ENCODE peak calls at places on chromosomes 12 and 14, in nine cellular contexts. One of them, this sample, is unnamed.

GRCh38 chr14:102499401-102500189 is 10.0 kb downstream of the ANKRD9 start:
- DNase-seq in fibroblast of lung: no peak
- DNase-seq in HFF-Myc: no peak
- DNase-seq in neural progenitor cell: no peak
- DNase-seq in A549: no peak
- DNase-seq in fibroblast of the aortic adventitia: no peak
- DNase-seq in GM23338: no peak
- DNase-seq in cardiac fibroblast: no peak
- DNase-seq in Panc1: no peak
- DNase-seq in this sample: no peak

GRCh38 chr14:23727566-23728335 is 91.6 kb downstream of the DHRS2 start:
- DNase-seq in fibroblast of lung: peak
- DNase-seq in HFF-Myc: peak
- DNase-seq in neural progenitor cell: peak
- DNase-seq in A549: peak
- DNase-seq in fibroblast of the aortic adventitia: peak
- DNase-seq in GM23338: peak
- DNase-seq in cardiac fibroblast: peak
- DNase-seq in Panc1: no peak
- DNase-seq in this sample: no peak

GRCh38 chr14:24734917-24735500 is 101.0 kb upstream of the GZMB start:
- DNase-seq in fibroblast of lung: peak
- DNase-seq in HFF-Myc: peak
- DNase-seq in neural progenitor cell: peak
- DNase-seq in A549: peak
- DNase-seq in fibroblast of the aortic adventitia: peak
- DNase-seq in GM23338: peak
- DNase-seq in cardiac fibroblast: peak
- DNase-seq in Panc1: no peak
- DNase-seq in this sample: no peak

GRCh38 chr12:116332705-116333380 is 55.4 kb upstream of the MED13L start:
- DNase-seq in fibroblast of lung: no peak
- DNase-seq in HFF-Myc: no peak
- DNase-seq in neural progenitor cell: no peak
- DNase-seq in A549: no peak
- DNase-seq in fibroblast of the aortic adventitia: no peak
- DNase-seq in GM23338: no peak
- DNase-seq in cardiac fibroblast: no peak
- DNase-seq in Panc1: no peak
- DNase-seq in this sample: no peak

GRCh38 chr12:26789731-26790644 is 43.0 kb downstream of the ITPR2 start:
- DNase-seq in fibroblast of lung: peak
- DNase-seq in HFF-Myc: peak
- DNase-seq in neural progenitor cell: no peak
- DNase-seq in A549: no peak
- DNase-seq in fibroblast of the aortic adventitia: peak
- DNase-seq in GM23338: no peak
- DNase-seq in cardiac fibroblast: peak
- DNase-seq in Panc1: no peak
- DNase-seq in this sample: peak

GRCh38 chr12:62331306-62331705 is 71.1 kb downstream of the USP15 start:
- DNase-seq in fibroblast of lung: no peak
- DNase-seq in HFF-Myc: no peak
- DNase-seq in neural progenitor cell: no peak
- DNase-seq in A549: no peak
- DNase-seq in fibroblast of the aortic adventitia: no peak
- DNase-seq in GM23338: no peak
- DNase-seq in cardiac fibroblast: no peak
- DNase-seq in Panc1: no peak
- DNase-seq in this sample: no peak

GRCh38 chr14:104186575-104186974 is 48.2 kb downstream of the KIF26A start:
- DNase-seq in fibroblast of lung: no peak
- DNase-seq in HFF-Myc: no peak
- DNase-seq in neural progenitor cell: no peak
- DNase-seq in A549: no peak
- DNase-seq in fibroblast of the aortic adventitia: no peak
- DNase-seq in GM23338: no peak
- DNase-seq in cardiac fibroblast: no peak
- DNase-seq in Panc1: no peak
- DNase-seq in this sample: no peak

GRCh38 chr12:5034605-5035004 is 9.1 kb upstream of the KCNA5 start:
- DNase-seq in fibroblast of lung: no peak
- DNase-seq in HFF-Myc: no peak
- DNase-seq in neural progenitor cell: no peak
- DNase-seq in A549: no peak
- DNase-seq in fibroblast of the aortic adventitia: no peak
- DNase-seq in GM23338: no peak
- DNase-seq in cardiac fibroblast: no peak
- DNase-seq in Panc1: no peak
- DNase-seq in this sample: no peak

GRCh38 chr14:100528962-100529560 is 58.2 kb downstream of the BEGAIN start:
- DNase-seq in fibroblast of lung: no peak
- DNase-seq in HFF-Myc: no peak
- DNase-seq in neural progenitor cell: no peak
- DNase-seq in A549: no peak
- DNase-seq in fibroblast of the aortic adventitia: no peak
- DNase-seq in GM23338: no peak
- DNase-seq in cardiac fibroblast: no peak
- DNase-seq in Panc1: no peak
- DNase-seq in this sample: no peak

GRCh38 chr12:54572881-54573280 is 15.6 kb downstream of the PPP1R1A start:
- DNase-seq in fibroblast of lung: no peak
- DNase-seq in HFF-Myc: no peak
- DNase-seq in neural progenitor cell: no peak
- DNase-seq in A549: no peak
- DNase-seq in fibroblast of the aortic adventitia: no peak
- DNase-seq in GM23338: peak
- DNase-seq in cardiac fibroblast: no peak
- DNase-seq in Panc1: no peak
- DNase-seq in this sample: no peak

GRCh38 chr12:24380122-24380521 is 430.7 kb upstream of the SOX5 start:
- DNase-seq in fibroblast of lung: peak
- DNase-seq in HFF-Myc: no peak
- DNase-seq in neural progenitor cell: peak
- DNase-seq in A549: no peak
- DNase-seq in fibroblast of the aortic adventitia: no peak
- DNase-seq in GM23338: peak
- DNase-seq in cardiac fibroblast: peak
- DNase-seq in Panc1: no peak
- DNase-seq in this sample: no peak

GRCh38 chr12:109737111-109737510 is 23.5 kb downstream of the FAM222A start:
- DNase-seq in fibroblast of lung: no peak
- DNase-seq in HFF-Myc: no peak
- DNase-seq in neural progenitor cell: no peak
- DNase-seq in A549: no peak
- DNase-seq in fibroblast of the aortic adventitia: no peak
- DNase-seq in GM23338: no peak
- DNase-seq in cardiac fibroblast: no peak
- DNase-seq in Panc1: no peak
- DNase-seq in this sample: no peak

GRCh38 chr14:32076278-32077080 is 625 bp upstream of the ARHGAP5 start:
- DNase-seq in fibroblast of lung: peak
- DNase-seq in HFF-Myc: peak
- DNase-seq in neural progenitor cell: peak
- DNase-seq in A549: peak
- DNase-seq in fibroblast of the aortic adventitia: peak
- DNase-seq in GM23338: peak
- DNase-seq in cardiac fibroblast: peak
- DNase-seq in Panc1: peak
- DNase-seq in this sample: peak

GRCh38 chr12:68428724-68429580 is 96.8 kb upstream of the MDM1 start:
- DNase-seq in fibroblast of lung: no peak
- DNase-seq in HFF-Myc: no peak
- DNase-seq in neural progenitor cell: peak
- DNase-seq in A549: no peak
- DNase-seq in fibroblast of the aortic adventitia: peak
- DNase-seq in GM23338: no peak
- DNase-seq in cardiac fibroblast: peak
- DNase-seq in Panc1: no peak
- DNase-seq in this sample: no peak

GRCh38 chr14:105857816-105858675 is 331.7 kb downstream of the TMEM121 start:
- DNase-seq in fibroblast of lung: no peak
- DNase-seq in HFF-Myc: no peak
- DNase-seq in neural progenitor cell: no peak
- DNase-seq in A549: no peak
- DNase-seq in fibroblast of the aortic adventitia: no peak
- DNase-seq in GM23338: no peak
- DNase-seq in cardiac fibroblast: no peak
- DNase-seq in Panc1: no peak
- DNase-seq in this sample: no peak

GRCh38 chr14:57182760-57183503 is 85.8 kb downstream of the EXOC5 start:
- DNase-seq in fibroblast of lung: peak
- DNase-seq in HFF-Myc: no peak
- DNase-seq in neural progenitor cell: peak
- DNase-seq in A549: no peak
- DNase-seq in fibroblast of the aortic adventitia: peak
- DNase-seq in GM23338: peak
- DNase-seq in cardiac fibroblast: peak
- DNase-seq in Panc1: no peak
- DNase-seq in this sample: no peak
- TF ChIP-seq CTCF in fibroblast of lung: peak
- TF ChIP-seq CTCF in HFF-Myc: peak
- TF ChIP-seq CTCF in neural progenitor cell: peak
- TF ChIP-seq CTCF in A549: peak
- TF ChIP-seq CTCF in fibroblast of the aortic adventitia: peak
- TF ChIP-seq CTCF in GM23338: peak
- TF ChIP-seq CTCF in cardiac fibroblast: peak
- TF ChIP-seq CTCF in Panc1: peak
- TF ChIP-seq CTCF in this sample: peak

DNA sequence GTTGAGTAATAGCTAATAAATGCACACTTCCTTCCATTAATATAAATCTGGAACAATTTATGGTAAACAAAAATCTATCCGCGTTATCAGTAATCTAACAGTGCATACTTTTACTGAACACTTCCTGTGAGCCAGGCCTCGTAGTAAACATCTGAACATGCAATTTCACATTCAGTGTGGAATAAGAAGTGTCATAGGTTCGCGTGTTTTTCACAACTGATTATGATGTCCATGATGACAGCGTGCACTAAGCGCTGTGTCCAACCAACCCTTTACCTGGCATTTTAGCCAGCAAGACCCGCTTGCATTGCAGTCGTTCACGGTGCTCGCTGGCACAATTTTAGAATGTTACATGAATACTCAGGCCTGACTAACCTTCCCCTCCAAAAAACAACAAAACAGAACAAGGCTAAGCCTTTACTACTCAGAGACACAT is 2.1 kb downstream of the PNMA1 start:
- DNase-seq in fibroblast of lung: no peak
- DNase-seq in HFF-Myc: no peak
- DNase-seq in neural progenitor cell: no peak
- DNase-seq in A549: no peak
- DNase-seq in fibroblast of the aortic adventitia: peak
- DNase-seq in GM23338: no peak
- DNase-seq in cardiac fibroblast: peak
- DNase-seq in Panc1: no peak
- DNase-seq in this sample: no peak
- TF ChIP-seq CTCF in fibroblast of lung: no peak
- TF ChIP-seq CTCF in HFF-Myc: no peak
- TF ChIP-seq CTCF in neural progenitor cell: no peak
- TF ChIP-seq CTCF in A549: no peak
- TF ChIP-seq CTCF in fibroblast of the aortic adventitia: no peak
- TF ChIP-seq CTCF in GM23338: no peak
- TF ChIP-seq CTCF in cardiac fibroblast: no peak
- TF ChIP-seq CTCF in Panc1: no peak
- TF ChIP-seq CTCF in this sample: no peak

GRCh38 chr14:95196268-95196667 is 38.9 kb upstream of the DICER1 start:
- DNase-seq in fibroblast of lung: no peak
- DNase-seq in HFF-Myc: no peak
- DNase-seq in neural progenitor cell: no peak
- DNase-seq in A549: peak
- DNase-seq in fibroblast of the aortic adventitia: peak
- DNase-seq in GM23338: peak
- DNase-seq in cardiac fibroblast: no peak
- DNase-seq in Panc1: no peak
- DNase-seq in this sample: no peak
- TF ChIP-seq CTCF in fibroblast of lung: no peak
- TF ChIP-seq CTCF in HFF-Myc: no peak
- TF ChIP-seq CTCF in neural progenitor cell: peak
- TF ChIP-seq CTCF in A549: no peak
- TF ChIP-seq CTCF in fibroblast of the aortic adventitia: peak
- TF ChIP-seq CTCF in GM23338: peak
- TF ChIP-seq CTCF in cardiac fibroblast: no peak
- TF ChIP-seq CTCF in Panc1: no peak
- TF ChIP-seq CTCF in this sample: no peak

GRCh38 chr12:19834596-19834995 is 395.3 kb downstream of the AEBP2 start:
- DNase-seq in fibroblast of lung: no peak
- DNase-seq in HFF-Myc: no peak
- DNase-seq in neural progenitor cell: no peak
- DNase-seq in A549: no peak
- DNase-seq in fibroblast of the aortic adventitia: peak
- DNase-seq in GM23338: no peak
- DNase-seq in cardiac fibroblast: peak
- DNase-seq in Panc1: no peak
- DNase-seq in this sample: no peak

GRCh38 chr12:19833775-19834501 is 394.6 kb downstream of the AEBP2 start:
- DNase-seq in fibroblast of lung: peak
- DNase-seq in HFF-Myc: no peak
- DNase-seq in neural progenitor cell: no peak
- DNase-seq in A549: no peak
- DNase-seq in fibroblast of the aortic adventitia: peak
- DNase-seq in GM23338: peak
- DNase-seq in cardiac fibroblast: peak
- DNase-seq in Panc1: no peak
- DNase-seq in this sample: peak

GRCh38 chr12:19830461-19830860 is 391.2 kb downstream of the AEBP2 start:
- DNase-seq in fibroblast of lung: peak
- DNase-seq in HFF-Myc: no peak
- DNase-seq in neural progenitor cell: no peak
- DNase-seq in A549: no peak
- DNase-seq in fibroblast of the aortic adventitia: no peak
- DNase-seq in GM23338: no peak
- DNase-seq in cardiac fibroblast: no peak
- DNase-seq in Panc1: no peak
- DNase-seq in this sample: no peak

GRCh38 chr12:19826988-19827550 is 387.8 kb downstream of the AEBP2 start:
- DNase-seq in fibroblast of lung: no peak
- DNase-seq in HFF-Myc: no peak
- DNase-seq in neural progenitor cell: no peak
- DNase-seq in A549: no peak
- DNase-seq in fibroblast of the aortic adventitia: no peak
- DNase-seq in GM23338: no peak
- DNase-seq in cardiac fibroblast: peak
- DNase-seq in Panc1: no peak
- DNase-seq in this sample: no peak

DNA sequence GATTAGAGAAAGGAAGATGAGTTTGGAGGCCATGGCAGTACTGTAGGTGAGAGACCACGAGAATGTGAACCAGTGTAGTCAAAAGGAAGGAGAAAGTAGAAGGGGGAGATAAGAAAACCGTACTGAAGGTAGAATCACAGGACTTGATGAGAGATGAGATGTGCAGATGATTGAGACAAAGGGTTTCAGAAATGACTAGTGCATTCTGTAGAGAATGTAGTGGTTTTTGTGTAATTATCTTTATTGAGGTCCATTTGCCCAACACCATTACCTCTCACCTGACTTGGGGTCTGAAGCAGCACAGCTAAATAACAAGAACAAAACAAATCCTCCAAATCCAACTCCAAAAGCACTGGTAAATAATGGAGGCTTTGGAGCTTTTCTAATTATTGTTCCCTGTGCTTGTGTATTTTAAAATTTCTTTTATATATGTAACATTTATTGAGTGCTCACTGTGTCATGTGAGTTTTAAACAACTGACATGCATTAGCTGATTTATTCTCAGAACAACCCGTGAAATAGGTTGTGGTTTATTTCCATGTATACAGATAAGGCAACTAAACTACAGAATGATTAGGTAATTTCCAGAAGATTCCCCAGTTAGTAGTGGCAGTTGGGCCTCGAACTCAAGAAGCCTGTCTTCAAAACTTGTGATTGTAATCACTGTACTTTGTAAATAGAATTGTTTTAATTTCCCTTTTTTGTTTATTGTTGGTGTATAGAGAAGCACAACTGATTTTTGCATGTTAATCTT is 390.0 kb downstream of the AEBP2 start:
- DNase-seq in fibroblast of lung: peak
- DNase-seq in HFF-Myc: no peak
- DNase-seq in neural progenitor cell: no peak
- DNase-seq in A549: no peak
- DNase-seq in fibroblast of the aortic adventitia: no peak
- DNase-seq in GM23338: no peak
- DNase-seq in cardiac fibroblast: no peak
- DNase-seq in Panc1: no peak
- DNase-seq in this sample: no peak
- TF ChIP-seq CTCF in fibroblast of lung: no peak
- TF ChIP-seq CTCF in HFF-Myc: no peak
- TF ChIP-seq CTCF in neural progenitor cell: no peak
- TF ChIP-seq CTCF in A549: no peak
- TF ChIP-seq CTCF in fibroblast of the aortic adventitia: no peak
- TF ChIP-seq CTCF in GM23338: no peak
- TF ChIP-seq CTCF in cardiac fibroblast: no peak
- TF ChIP-seq CTCF in Panc1: no peak
- TF ChIP-seq CTCF in this sample: no peak